ENCODE peak calls at places on chromosomes 5 and 9, in eight cellular contexts. A is kidney epithelial cell; G is iPS DF 6.9; C is NCI-H2029 treated with DMSO at 0.1 percent for 48 hours; W is GM03348; I is NAMALWA; H is activated CD4-positive, alpha-beta T cell treated with anti-CD3 and anti-CD28 coated beads, Interleukin-2, amount 50 U/mL, for 1 hour; K is stimulated activated CD4-positive, alpha-beta T cell treated with anti-CD3 and anti-CD28 coated beads, Interleukin-1b, Interleukin-23, amount 100 ng/mL, for 24 hours. D is an unnamed sample.

GRCh38 chr9:72538926-72539702 is 17.7 kb downstream of the TMC1 start:
- DNase-seq in A (no peak), G (no peak), C (no peak), W (no peak), I (no peak), H (no peak), K (no peak), D (no peak)

GRCh38 chr9:114697951-114698351 is 16.0 kb upstream of the TEX48 start:
- DNase-seq in A (no peak), G (no peak), C (no peak), W (no peak), I (no peak), H (no peak), K (no peak), D (no peak)

GRCh38 chr9:122197334-122197872 is 31.4 kb downstream of the LHX6 start:
- DNase-seq in A (no peak), G (no peak), C (no peak), W (no peak), I (no peak), H (no peak), K (no peak), D (no peak)

GRCh38 chr5:5929231-5929630 is 449.1 kb downstream of the MED10 start:
- DNase-seq in A (no peak), G (no peak), C (no peak), W (no peak), I (no peak), H (no peak), K (no peak), D (no peak)

GRCh38 chr9:35618854-35619799 is 914 bp upstream of the CD72 start:
- DNase-seq in A (no peak), G (no peak), C (no peak), W (no peak), I (peak; percentile 96), H (no peak), K (no peak), D (no peak)

GRCh38 chr5:118952992-118953651 is 35.2 kb downstream of the DTWD2 start:
- DNase-seq in A (no peak), G (no peak), C (no peak), W (peak; percentile 10), I (no peak), H (no peak), K (no peak), D (no peak)

GRCh38 chr5:100792781-100793180 is 110.3 kb downstream of the ST8SIA4 start:
- DNase-seq in A (no peak), G (no peak), C (no peak), W (no peak), I (no peak), H (no peak), K (no peak), D (no peak)

GRCh38 chr5:168076561-168076991 is 214.9 kb upstream of the WWC1 start:
- DNase-seq in A (no peak), G (no peak), C (no peak), W (peak; percentile 58), I (peak; percentile 48), H (no peak), K (no peak), D (no peak)

GRCh38 chr5:66757219-66757833 is 161.1 kb downstream of the MAST4 start:
- DNase-seq in A (peak; percentile 21), G (no peak), C (peak; percentile 43), W (peak; percentile 52), I (peak; percentile 60), H (no peak), K (peak; percentile 12), D (peak; percentile 11)

GRCh38 chr9:73116030-73116429 is 35.6 kb upstream of the ANXA1 start:
- DNase-seq in A (no peak), G (no peak), C (no peak), W (peak; percentile 39), I (no peak), H (no peak), K (no peak), D (no peak)

GRCh38 chr5:180850434-180851078 is 10.5 kb downstream of the ZFP62 start:
- DNase-seq in A (no peak), G (no peak), C (no peak), W (no peak), I (no peak), H (no peak), K (no peak), D (no peak)

GRCh38 chr5:68458416-68458815 is 242.9 kb downstream of the PIK3R1 start:
- DNase-seq in A (no peak), G (no peak), C (no peak), W (no peak), I (no peak), H (peak; percentile 9), K (no peak), D (no peak)

GRCh38 chr9:129822825-129823162 is 1.1 kb downstream of the TOR1A start:
- DNase-seq in A (no peak), G (no peak), C (no peak), W (no peak), I (no peak), H (no peak), K (no peak), D (no peak)

GRCh38 chr5:32083981-32084430 is 90.1 kb downstream of the GOLPH3 start:
- DNase-seq in A (no peak), G (no peak), C (no peak), W (no peak), I (no peak), H (no peak), K (no peak), D (no peak)

GRCh38 chr5:178590141-178590923 is at the start of gene COL23A1:
- DNase-seq in A (no peak), G (no peak), C (no peak), W (peak; percentile 67), I (no peak), H (peak; percentile 30), K (no peak), D (no peak)

GRCh38 chr5:42718591-42718990 is 38.0 kb upstream of the CCDC152 start:
- DNase-seq in A (peak; percentile 61), G (no peak), C (no peak), W (no peak), I (no peak), H (no peak), K (no peak), D (peak; percentile 51)

GRCh38 chr5:71573611-71574010 is 13.5 kb upstream of the MCCC2 start:
- DNase-seq in A (peak; percentile 10), G (no peak), C (no peak), W (no peak), I (no peak), H (no peak), K (no peak), D (no peak)

GRCh38 chr5:119022017-119022745 is 33.8 kb upstream of the DTWD2 start:
- DNase-seq in A (no peak), G (no peak), C (no peak), W (peak; percentile 62), I (peak; percentile 74), H (no peak), K (no peak), D (no peak)

GRCh38 chr5:168092786-168093185 is 198.7 kb upstream of the WWC1 start:
- DNase-seq in A (no peak), G (no peak), C (no peak), W (no peak), I (no peak), H (no peak), K (no peak), D (no peak)

GRCh38 chr9:123120131-123120530 is 86.7 kb downstream of the GPR21 start:
- DNase-seq in A (no peak), G (no peak), C (no peak), W (no peak), I (no peak), H (no peak), K (no peak), D (no peak)

GRCh38 chr5:142845402-142845901 is 75.3 kb downstream of the ARHGAP26 start:
- DNase-seq in A (no peak), G (no peak), C (peak; percentile 32), W (no peak), I (peak; percentile 21), H (no peak), K (no peak), D (no peak)

GRCh38 chr5:175692996-175693700 is 35.3 kb downstream of the HRH2 start:
- DNase-seq in A (no peak), G (no peak), C (no peak), W (no peak), I (no peak), H (no peak), K (no peak), D (no peak)

D was measured in NK-92 treated with Interleukin-12 subunit alpha and Interleukin-12 subunit beta, amount 100 ng/mL, for 24 hours.